ENCODE peak calls at places on chromosomes 2 and 18, in eight cellular contexts. D is Calu3, M is fibroblast of villous mesenchyme, J is omental fat pad, I is uterus, T is neural progenitor cell, Z is AG09309, R is nephron progenitor cell. V is an unnamed sample.

GRCh38 chr18:79949571-79950439 is 1.6 kb downstream of the SLC66A2 start:
- DNase-seq in M (no peak), D (no peak), R (no peak), Z (no peak), I (no peak), J (peak; percentile 18), T (no peak), V (peak; percentile 27)

GRCh38 chr2:58667137-58667774 is 426.1 kb upstream of the FANCL start:
- DNase-seq in M (no peak), J (no peak), R (no peak), T (no peak), Z (no peak), I (no peak), D (no peak), V (no peak)

GRCh38 chr2:85255456-85255812 is 72.4 kb downstream of the TGOLN2 start:
- DNase-seq in T (no peak), D (no peak), R (no peak), J (no peak), Z (no peak), M (no peak), I (no peak), V (no peak)

GRCh38 chr2:49306925-49307324 is 152.6 kb upstream of the FSHR start:
- DNase-seq in Z (no peak), I (no peak), R (no peak), J (no peak), M (peak; percentile 5), T (peak; percentile 73), D (no peak), V (no peak)

GRCh38 chr2:38274286-38275276 is 102.5 kb downstream of the ATL2 start:
- DNase-seq in J (no peak), T (peak; percentile 73), I (no peak), M (peak; percentile 89), D (peak; percentile 48), Z (peak; percentile 70), R (peak; percentile 30), V (no peak)

GRCh38 chr2:13821255-13821880 is 811.1 kb upstream of the LRATD1 start:
- DNase-seq in R (no peak), D (no peak), M (peak; percentile 33), J (no peak), T (no peak), Z (no peak), I (no peak), V (no peak)

GRCh38 chr2:233285921-233286320 is 21.7 kb upstream of the SAG start:
- DNase-seq in R (no peak), M (no peak), J (no peak), Z (no peak), D (no peak), I (no peak), T (no peak), V (no peak)

GRCh38 chr2:20241973-20242726 is 17.2 kb upstream of the SDC1 start:
- DNase-seq in Z (no peak), D (no peak), J (no peak), M (no peak), I (no peak), R (peak; percentile 28), T (peak; percentile 37), V (no peak)

GRCh38 chr2:175432021-175432420 is 250.5 kb upstream of the ATP5MC3 start:
- DNase-seq in Z (no peak), I (no peak), M (no peak), J (no peak), R (no peak), D (no peak), T (peak; percentile 43), V (no peak)

GRCh38 chr2:19688059-19688458 is 213.7 kb downstream of the TTC32 start:
- DNase-seq in J (no peak), T (no peak), R (no peak), I (no peak), Z (no peak), M (no peak), D (no peak), V (peak; percentile 47)

GRCh38 chr18:36297419-36298112 is at the start of gene FHOD3:
- DNase-seq in I (peak; percentile 74), J (no peak), D (peak; percentile 57), R (peak; percentile 87), T (peak; percentile 94), M (peak; percentile 19), Z (no peak), V (peak; percentile 81)

GRCh38 chr2:109260116-109260855 is 131.3 kb downstream of the SH3RF3 start:
- DNase-seq in J (no peak), M (no peak), Z (no peak), T (no peak), I (no peak), D (no peak), R (no peak), V (no peak)

GRCh38 chr2:212033888-212034287 is 504.7 kb downstream of the ERBB4 start:
- DNase-seq in R (no peak), J (no peak), Z (no peak), I (no peak), D (no peak), M (no peak), T (no peak), V (no peak)

GRCh38 chr2:40746150-40746549 is 294.3 kb upstream of the SLC8A1 start:
- DNase-seq in R (no peak), Z (no peak), D (no peak), T (no peak), M (no peak), I (no peak), J (no peak), V (no peak)

DNA sequence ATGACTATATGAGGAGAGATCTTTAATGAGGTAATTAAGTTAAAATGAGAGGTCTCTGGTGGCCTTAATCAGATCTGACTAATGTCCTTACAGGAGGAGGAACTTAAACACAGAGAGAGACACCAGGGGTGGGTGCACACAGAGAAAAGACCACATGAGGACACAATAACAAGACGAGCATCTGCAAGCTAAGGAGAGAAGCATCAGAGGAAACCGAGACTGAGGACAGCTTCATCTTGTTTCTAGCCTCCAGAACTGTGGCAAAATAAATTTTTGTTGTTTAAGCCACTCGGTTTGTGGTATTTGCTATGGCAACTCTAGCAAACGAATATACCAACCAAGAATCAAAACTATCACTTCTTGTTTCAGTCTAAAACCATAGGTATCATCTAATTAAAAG is 400.1 kb downstream of the PID1 start:
- DNase-seq in I (no peak), R (no peak), M (no peak), T (no peak), Z (no peak), J (no peak), D (no peak), V (no peak)
- TF ChIP-seq CTCF in I (no peak), R (no peak), M (no peak), T (no peak), Z (no peak), J (no peak), D (no peak), V (no peak)

GRCh38 chr18:45837283-45838070 is 12.0 kb downstream of the SIGLEC15 start:
- DNase-seq in I (no peak), J (no peak), D (peak; percentile 80), R (peak; percentile 78), Z (no peak), M (peak; percentile 54), T (peak; percentile 88), V (no peak)
- TF ChIP-seq CTCF in I (peak; percentile 22), J (no peak), D (peak; percentile 38), R (peak; percentile 6), Z (peak; percentile 14), M (peak; percentile 22), T (peak; percentile 41), V (peak; percentile 43)

GRCh38 chr2:26241928-26242436 is 2.5 kb downstream of the HADHA start:
- DNase-seq in I (no peak), T (no peak), R (no peak), M (no peak), D (no peak), Z (no peak), J (no peak), V (no peak)

GRCh38 chr2:26244479-26245230 is at the start of the genes HADHA and HADHB:
- DNase-seq in J (peak; percentile 46), Z (peak; percentile 56), D (peak; percentile 92), I (peak; percentile 89), T (peak; percentile 94), R (peak; percentile 89), M (peak; percentile 94), V (peak; percentile 94)

GRCh38 chr2:26245810-26246209 is 1.1 kb downstream of the HADHB start:
- DNase-seq in T (no peak), Z (no peak), M (peak; percentile 36), D (no peak), I (no peak), R (no peak), J (no peak), V (no peak)

GRCh38 chr2:26245231-26245732 is 543 bp downstream of the HADHB start:
- DNase-seq in I (no peak), Z (no peak), D (no peak), T (peak; percentile 75), M (peak; percentile 57), J (no peak), R (no peak), V (no peak)

DNA sequence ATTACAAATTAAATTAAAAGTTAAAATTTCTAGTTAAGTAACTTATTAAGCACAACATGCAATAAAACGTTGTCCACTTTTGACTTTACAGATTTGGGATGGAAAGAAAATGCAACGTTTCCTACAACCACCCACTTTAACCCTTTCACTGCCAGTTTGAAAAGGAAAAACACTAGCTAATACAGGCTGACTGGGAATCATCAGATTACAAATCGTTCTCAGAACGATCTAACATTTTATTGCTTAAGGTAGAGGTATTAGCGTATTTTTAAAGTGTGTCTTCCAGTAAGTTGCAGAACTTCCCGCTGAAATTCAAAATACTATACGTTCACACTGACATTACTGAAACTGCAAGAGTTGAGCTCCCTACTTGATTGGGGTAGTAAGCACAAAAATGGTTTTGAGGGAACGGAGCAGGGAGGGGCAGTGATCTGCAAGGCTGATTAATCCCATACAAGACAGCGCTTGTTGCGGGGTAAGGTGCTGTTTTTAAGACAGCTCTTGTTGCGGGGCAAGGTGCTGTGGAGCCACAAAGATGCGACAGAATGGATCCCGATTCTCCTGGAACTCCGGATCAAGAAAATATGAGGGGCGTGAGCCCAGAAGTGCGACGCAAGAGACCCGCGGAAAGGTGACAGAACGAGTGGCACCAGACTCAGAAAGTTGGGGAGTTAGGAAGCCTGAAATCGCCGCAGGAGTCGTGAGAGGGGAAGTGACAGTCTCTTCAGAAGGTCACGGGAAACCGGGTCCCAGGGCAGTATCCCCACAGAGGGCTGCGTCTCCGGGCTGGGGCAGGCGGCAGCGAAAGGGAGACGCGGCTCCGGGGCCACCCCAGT is 571 bp downstream of the HADHA start:
- DNase-seq in R (no peak), D (peak; percentile 5), M (peak; percentile 49), T (peak; percentile 40), I (no peak), J (no peak), Z (no peak), V (no peak)
- TF ChIP-seq CTCF in R (no peak), D (no peak), M (no peak), T (no peak), I (no peak), J (no peak), Z (no peak), V (no peak)

GRCh38 chr2:113173563-113174368 is at the start of gene PSD4:
- DNase-seq in Z (no peak), R (no peak), M (no peak), D (no peak), J (no peak), I (no peak), T (no peak), V (no peak)
- TF ChIP-seq CTCF in Z (no peak), R (no peak), M (no peak), D (no peak), J (no peak), I (no peak), T (no peak), V (no peak)

V was measured in type B pancreatic cell.